ENCODE peak calls at places on chromosome 19, in four cellular contexts. Q is stimulated activated CD8-positive, alpha-beta memory T cell treated with anti-CD3 and anti-CD28 coated beads, Interleukin-15, amount 100 ng/mL, for 24 hours; D is psoas muscle; L is neural crest cell. O is an unnamed sample.

GRCh38 chr19:8392017-8392591 is 1.9 kb downstream of the RAB11B start:
- DNase-seq in Q (no peak), D (peak), L (no peak), O (no peak)

GRCh38 chr19:8592231-8593009 is 15.2 kb upstream of the MYO1F start:
- DNase-seq in Q (peak), D (peak), L (peak), O (peak)

GRCh38 chr19:49361438-49362047 is 673 bp downstream of the TEAD2 start:
- DNase-seq in Q (no peak), D (peak), L (peak), O (peak)

GRCh38 chr19:5104871-5105351 is 136.0 kb downstream of the KDM4B start:
- DNase-seq in Q (no peak), D (no peak), L (no peak), O (no peak)

GRCh38 chr19:33507021-33507956 is 14.3 kb downstream of the PEPD start:
- DNase-seq in Q (no peak), D (no peak), L (no peak), O (no peak)

GRCh38 chr19:709965-710714 is 1.4 kb downstream of the PALM start:
- DNase-seq in Q (no peak), D (peak), L (no peak), O (no peak)

GRCh38 chr19:35596366-35596999 is 10.5 kb downstream of the PMIS2 start:
- DNase-seq in Q (no peak), D (no peak), L (no peak), O (no peak)

GRCh38 chr19:4077800-4078683 is 11.3 kb upstream of the ZBTB7A start:
- DNase-seq in Q (no peak), D (peak), L (no peak), O (no peak)

GRCh38 chr19:38015216-38015615 is 108.2 kb downstream of the SIPA1L3 start:
- DNase-seq in Q (no peak), D (no peak), L (no peak), O (no peak)

GRCh38 chr19:9865732-9866627 is 30.9 kb downstream of the PIN1 start:
- DNase-seq in Q (no peak), D (no peak), L (no peak), O (no peak)

GRCh38 chr19:56839665-56840451 is 668 bp downstream of the PEG3 start:
- DNase-seq in Q (no peak), D (peak), L (no peak), O (no peak)

GRCh38 chr19:1295169-1296012 is 9.7 kb downstream of the EFNA2 start:
- DNase-seq in Q (no peak), D (no peak), L (no peak), O (no peak)

GRCh38 chr19:52943884-52944643 is 18.6 kb downstream of the ZNF816 start:
- DNase-seq in Q (no peak), D (no peak), L (no peak), O (no peak)

GRCh38 chr19:47523473-47523872 is 8.6 kb upstream of the NAPA start:
- DNase-seq in Q (no peak), D (no peak), L (no peak), O (no peak)

GRCh38 chr19:32566246-32566830 is 14.7 kb upstream of the PDCD5 start:
- DNase-seq in Q (no peak), D (no peak), L (no peak), O (peak)

GRCh38 chr19:13016628-13017305 is 21.5 kb downstream of the NFIX start:
- DNase-seq in Q (no peak), D (no peak), L (no peak), O (peak)

GRCh38 chr19:39969266-39969665 is 1.7 kb upstream of the PSMC4 start:
- DNase-seq in Q (no peak), D (no peak), L (no peak), O (no peak)

GRCh38 chr19:10420444-10421239 is at the start of gene PDE4A:
- DNase-seq in Q (no peak), D (no peak), L (no peak), O (peak)

O was measured in MG63.